ENCODE peak calls at places on chromosomes 5 and 9, in ten cellular contexts. S, T, J, C, K, Q, B, Z, F and R are unnamed samples.
A peak's percentile ranks its signal among the peaks of the same experiment; 100 is the strongest.

GRCh38 chr9:114157516-114158176 is 2.3 kb downstream of the COL27A1 start:
- DNase-seq in S (no peak), T (no peak), J (no peak), C (no peak), K (peak; percentile 65), Q (no peak), B (no peak), Z (no peak), F (peak; percentile 41), R (no peak)

GRCh38 chr9:135198889-135199288 is 111.4 kb downstream of the OLFM1 start:
- DNase-seq in S (no peak), T (no peak), J (no peak), C (no peak), K (no peak), Q (no peak), B (no peak), Z (no peak), F (no peak), R (no peak)

GRCh38 chr9:15834541-15834940 is 281.7 kb downstream of the CCDC171 start:
- DNase-seq in S (peak; percentile 24), T (no peak), J (no peak), C (no peak), K (no peak), Q (no peak), B (no peak), Z (no peak), F (peak; percentile 26), R (no peak)

GRCh38 chr9:115423646-115424045 is 305.7 kb upstream of the TNC start:
- DNase-seq in S (peak; percentile 16), T (no peak), J (no peak), C (no peak), K (no peak), Q (no peak), B (no peak), Z (no peak), F (no peak), R (no peak)

GRCh38 chr5:127856310-127856709 is 153.1 kb downstream of the CCDC192 start:
- DNase-seq in S (no peak), T (no peak), J (no peak), C (no peak), K (no peak), Q (peak; percentile 52), B (no peak), Z (no peak), F (no peak), R (no peak)

GRCh38 chr9:98075332-98075805 is 18.8 kb downstream of the NANS start:
- DNase-seq in S (peak; percentile 52), T (peak; percentile 76), J (no peak), C (no peak), K (peak; percentile 90), Q (no peak), B (no peak), Z (peak; percentile 83), F (peak; percentile 68), R (no peak)

GRCh38 chr9:72149231-72149975 is at the start of gene GDA:
- DNase-seq in S (no peak), T (no peak), J (no peak), C (no peak), K (peak; percentile 10), Q (no peak), B (no peak), Z (no peak), F (no peak), R (peak; percentile 53)

GRCh38 chr5:160269017-160269416 is 39.7 kb downstream of the FABP6 start:
- DNase-seq in S (peak; percentile 25), T (peak; percentile 63), J (peak; percentile 71), C (peak; percentile 89), K (peak; percentile 57), Q (peak; percentile 91), B (no peak), Z (no peak), F (peak; percentile 71), R (no peak)

GRCh38 chr9:118529210-118529609 is 825.0 kb downstream of the TLR4 start:
- DNase-seq in S (peak; percentile 1), T (no peak), J (no peak), C (no peak), K (peak; percentile 66), Q (peak; percentile 42), B (no peak), Z (no peak), F (peak; percentile 58), R (no peak)

GRCh38 chr9:98168952-98169488 is 23.4 kb downstream of the CORO2A start:
- DNase-seq in S (no peak), T (peak; percentile 45), J (peak; percentile 57), C (peak; percentile 70), K (peak; percentile 42), Q (peak; percentile 52), B (peak; percentile 7), Z (no peak), F (peak; percentile 57), R (no peak)

GRCh38 chr9:7185612-7186011 is 427.8 kb downstream of the KDM4C start:
- DNase-seq in S (peak; percentile 74), T (peak; percentile 20), J (no peak), C (no peak), K (peak; percentile 84), Q (no peak), B (no peak), Z (peak; percentile 87), F (peak; percentile 87), R (no peak)